ENCODE peak calls at places on chromosomes 4 and X, in four cellular contexts. Q, B, A and S are unnamed samples.

GRCh38 chr4:519203-519651 is 20.2 kb downstream of the PIGG start:
- DNase-seq in Q (no peak), B (no peak), A (no peak), S (no peak)

GRCh38 chrX:130118941-130119640 is 8.8 kb upstream of the ELF4 start:
- DNase-seq in Q (no peak), B (no peak), A (peak), S (no peak)

GRCh38 chrX:39162322-39162721 is 361.1 kb downstream of the MID1IP1 start:
- DNase-seq in Q (peak), B (no peak), A (no peak), S (no peak)

GRCh38 chr4:148225639-148226038 is 216.6 kb downstream of the NR3C2 start:
- DNase-seq in Q (no peak), B (no peak), A (peak), S (no peak)

GRCh38 chrX:133307637-133308485 is 89.7 kb upstream of the TFDP3 start:
- DNase-seq in Q (peak), B (peak), A (no peak), S (peak)

GRCh38 chr4:38290914-38291313 is 330.7 kb downstream of the PTTG2 start:
- DNase-seq in Q (no peak), B (no peak), A (no peak), S (no peak)

GRCh38 chr4:73922317-73922716 is 53.1 kb downstream of the CXCL1 start:
- DNase-seq in Q (no peak), B (no peak), A (no peak), S (no peak)

GRCh38 chrX:68443155-68443868 is 10.0 kb upstream of the OPHN1 start:
- DNase-seq in Q (no peak), B (no peak), A (peak), S (no peak)

GRCh38 chr4:19736968-19737756 is 514.5 kb upstream of the SLIT2 start:
- DNase-seq in Q (no peak), B (no peak), A (no peak), S (no peak)

GRCh38 chr4:146255463-146255862 is 41.1 kb downstream of the REELD1 start:
- DNase-seq in Q (no peak), B (no peak), A (peak), S (no peak)

GRCh38 chrX:24561121-24561520 is 86.0 kb downstream of the PCYT1B start:
- DNase-seq in Q (no peak), B (no peak), A (peak), S (peak)

GRCh38 chrX:22922961-22923360 is 76.8 kb upstream of the DDX53 start:
- DNase-seq in Q (no peak), B (no peak), A (peak), S (no peak)

GRCh38 chr4:121711263-121712000 is 14.7 kb upstream of the ANXA5 start:
- DNase-seq in Q (peak), B (peak), A (peak), S (peak)

GRCh38 chr4:111991163-111991562 is 154.1 kb upstream of the FAM241A start:
- DNase-seq in Q (no peak), B (no peak), A (no peak), S (no peak)

GRCh38 chrX:102558607-102559006 is 40.7 kb upstream of the ARMCX5 start:
- DNase-seq in Q (no peak), B (no peak), A (no peak), S (no peak)

GRCh38 chr4:182413550-182413949 is 170.3 kb downstream of the TENM3 start:
- DNase-seq in Q (no peak), B (no peak), A (no peak), S (peak)

GRCh38 chr4:139978692-139979091 is 175.3 kb downstream of the MAML3 start:
- DNase-seq in Q (no peak), B (no peak), A (no peak), S (no peak)

GRCh38 chrX:13535371-13535770 is 34.0 kb upstream of the EGFL6 start:
- DNase-seq in Q (no peak), B (no peak), A (no peak), S (no peak)

GRCh38 chr4:62640296-62640695 is 1440.2 kb downstream of the ADGRL3 start:
- DNase-seq in Q (no peak), B (no peak), A (no peak), S (no peak)

GRCh38 chr4:102586002-102586643 is 85.0 kb downstream of the NFKB1 start:
- DNase-seq in Q (no peak), B (no peak), A (no peak), S (no peak)

GRCh38 chr4:128688846-128689467 is 120.5 kb upstream of the JADE1 start:
- DNase-seq in Q (no peak), B (no peak), A (no peak), S (no peak)

GRCh38 chrX:18985186-18985435 is 1.2 kb upstream of the PHKA2 start:
- DNase-seq in Q (no peak), B (no peak), A (no peak), S (no peak)

GRCh38 chrX:46354481-46354880 is 190.7 kb downstream of the ZNF674 start:
- DNase-seq in Q (no peak), B (no peak), A (no peak), S (no peak)

GRCh38 chrX:139058831-139059495 is 347.4 kb upstream of the FGF13 start:
- DNase-seq in Q (no peak), B (no peak), A (no peak), S (no peak)

GRCh38 chr4:185682236-185682635 is 129.8 kb downstream of the SORBS2 start:
- DNase-seq in Q (no peak), B (no peak), A (peak), S (no peak)

GRCh38 chrX:15107367-15107988 is 162.4 kb downstream of the ASB9 start:
- DNase-seq in Q (no peak), B (no peak), A (no peak), S (peak)

GRCh38 chr4:39889226-39889625 is 88.5 kb downstream of the PDS5A start:
- DNase-seq in Q (no peak), B (no peak), A (no peak), S (no peak)

GRCh38 chrX:136954930-136955329 is 74.4 kb upstream of the RBMX start:
- DNase-seq in Q (no peak), B (no peak), A (peak), S (peak)

GRCh38 chr4:110667670-110668069 is 44.8 kb upstream of the PITX2 start:
- DNase-seq in Q (no peak), B (no peak), A (no peak), S (no peak)

GRCh38 chr4:20432098-20432497 is 180.4 kb downstream of the SLIT2 start:
- DNase-seq in Q (no peak), B (no peak), A (no peak), S (peak)

GRCh38 chrX:70033348-70033747 is 16.4 kb downstream of the AWAT2 start:
- DNase-seq in Q (peak), B (no peak), A (peak), S (peak)

GRCh38 chrX:36950495-36951253 is 57.5 kb upstream of the FAM47C start:
- DNase-seq in Q (peak), B (no peak), A (no peak), S (peak)

GRCh38 chr4:173436149-173436579 is 37.2 kb upstream of the SCRG1 start:
- DNase-seq in Q (no peak), B (no peak), A (peak), S (no peak)

GRCh38 chr4:7806080-7806630 is 133.5 kb downstream of the AFAP1 start:
- DNase-seq in Q (peak), B (no peak), A (peak), S (no peak)

GRCh38 chr4:138680251-138680650 is 335.3 kb upstream of the NOCT start:
- DNase-seq in Q (no peak), B (no peak), A (no peak), S (no peak)

DNA sequence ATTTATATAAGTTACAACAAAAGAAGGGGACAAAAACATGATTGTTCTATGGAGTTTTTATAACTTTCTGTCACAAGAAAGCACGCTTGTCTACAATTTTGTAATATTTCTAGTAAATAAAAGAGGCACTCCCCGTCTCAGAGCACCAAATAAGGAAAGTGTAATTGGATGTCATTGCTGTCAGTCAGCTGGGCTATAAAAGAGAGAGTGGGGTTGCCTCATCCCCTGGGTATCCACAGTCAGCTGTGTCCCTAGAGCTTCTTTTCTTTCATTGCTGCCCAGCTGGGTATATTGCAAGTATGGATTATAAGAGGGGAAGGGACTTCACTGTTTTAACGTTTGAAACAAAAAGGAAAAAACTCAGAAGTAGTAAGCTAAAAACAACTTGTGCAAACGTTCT is 61.3 kb downstream of the NPNT start:
- DNase-seq in Q (no peak), B (no peak), A (no peak), S (no peak)
- H4K5ac ChIP-seq in Q (no peak), B (no peak), A (no peak), S (no peak)

DNA sequence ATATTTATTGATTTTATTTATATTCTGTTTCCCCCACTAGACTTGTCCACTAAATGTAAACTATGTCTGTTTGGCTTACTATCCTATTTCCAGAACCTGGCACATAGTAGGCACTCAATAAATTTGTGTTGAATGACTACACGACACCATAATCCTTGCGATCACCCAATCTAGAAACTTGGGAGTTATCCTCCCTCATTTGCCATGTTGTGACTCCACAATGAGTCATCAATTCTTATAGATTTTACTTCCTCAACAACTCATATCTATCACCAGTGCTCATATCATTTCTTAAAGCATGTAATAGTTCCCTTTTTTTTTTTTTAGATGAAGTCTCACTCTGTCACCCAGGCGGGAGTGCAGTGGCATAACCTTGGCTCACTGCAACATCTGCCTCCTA is 39.9 kb upstream of the VAMP7 start:
- DNase-seq in Q (no peak), B (no peak), A (no peak), S (no peak)
- H4K5ac ChIP-seq in Q (no peak), B (no peak), A (no peak), S (no peak)

GRCh38 chr4:17065821-17066220 is 167.4 kb upstream of the LDB2 start:
- DNase-seq in Q (no peak), B (no peak), A (no peak), S (no peak)
- H4K5ac ChIP-seq in Q (no peak), B (no peak), A (peak), S (no peak)

GRCh38 chrX:108426262-108426661 is 12.0 kb downstream of the COL4A6 start:
- DNase-seq in Q (peak), B (no peak), A (no peak), S (peak)
- H4K5ac ChIP-seq in Q (no peak), B (no peak), A (no peak), S (no peak)

GRCh38 chrX:10828640-10829039 is 208.3 kb upstream of the MID1 start:
- DNase-seq in Q (no peak), B (no peak), A (no peak), S (no peak)
- H4K5ac ChIP-seq in Q (no peak), B (no peak), A (no peak), S (no peak)

GRCh38 chr4:6148506-6149205 is 51.7 kb downstream of the JAKMIP1 start:
- DNase-seq in Q (no peak), B (no peak), A (no peak), S (no peak)
- H4K5ac ChIP-seq in Q (no peak), B (no peak), A (no peak), S (no peak)

DNA sequence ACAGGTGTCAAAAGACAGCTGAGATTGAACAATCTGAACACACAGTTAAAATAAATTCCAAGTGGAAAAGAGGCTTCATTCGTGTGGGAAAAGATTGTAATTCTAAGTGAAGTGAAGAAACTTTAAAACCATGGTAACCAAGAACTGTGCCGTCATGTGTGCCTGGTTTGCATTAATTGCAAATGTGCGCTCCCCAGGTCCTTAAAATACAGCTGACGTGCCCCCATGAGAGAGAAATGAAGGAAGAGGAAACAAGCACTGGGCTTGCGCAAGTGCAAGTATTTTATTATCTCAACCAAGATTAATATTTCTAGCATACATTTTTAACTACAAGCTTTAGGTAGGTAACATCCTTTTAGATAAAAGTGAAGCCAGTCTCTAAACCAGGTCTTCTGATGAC is 92.5 kb downstream of the PARM1 start:
- DNase-seq in Q (no peak), B (no peak), A (no peak), S (no peak)
- H4K5ac ChIP-seq in Q (no peak), B (no peak), A (no peak), S (no peak)

GRCh38 chr4:88481557-88481956 is 24.6 kb downstream of the HERC5 start:
- DNase-seq in Q (no peak), B (no peak), A (no peak), S (no peak)

GRCh38 chr4:88478247-88478646 is 21.3 kb downstream of the HERC5 start:
- DNase-seq in Q (no peak), B (no peak), A (no peak), S (no peak)

GRCh38 chr4:88477229-88477860 is 20.4 kb downstream of the HERC5 start:
- DNase-seq in Q (no peak), B (no peak), A (no peak), S (peak)
- H4K5ac ChIP-seq in Q (no peak), B (no peak), A (no peak), S (no peak)

GRCh38 chr4:183969596-183969995 is 64.5 kb downstream of the STOX2 start:
- DNase-seq in Q (no peak), B (no peak), A (no peak), S (no peak)

GRCh38 chr4:183966371-183966770 is 61.3 kb downstream of the STOX2 start:
- DNase-seq in Q (no peak), B (no peak), A (peak), S (no peak)

GRCh38 chr4:183968502-183968901 is 63.4 kb downstream of the STOX2 start:
- DNase-seq in Q (no peak), B (no peak), A (no peak), S (peak)

GRCh38 chr4:183971938-183972490 is 66.9 kb downstream of the STOX2 start:
- DNase-seq in Q (no peak), B (no peak), A (no peak), S (no peak)

GRCh38 chr4:183968931-183969330 is 63.8 kb downstream of the STOX2 start:
- DNase-seq in Q (no peak), B (no peak), A (no peak), S (no peak)
- H4K5ac ChIP-seq in Q (no peak), B (no peak), A (no peak), S (no peak)